ENCODE peak calls at places on chromosomes 1 and 21, in four cellular contexts. P, Z, O and D are unnamed samples.

GRCh38 chr1:114595602-114596001 is 14.2 kb upstream of the BCAS2 start:
- DNase-seq in P (no peak), Z (no peak), O (no peak), D (no peak)

GRCh38 chr1:11024545-11024944 is 12.1 kb downstream of the TARDBP start:
- DNase-seq in P (no peak), Z (no peak), O (no peak), D (no peak)

GRCh38 chr1:2596530-2597333 is 10.2 kb downstream of the PRXL2B start:
- DNase-seq in P (peak; percentile 13), Z (no peak), O (no peak), D (no peak)

GRCh38 chr1:85576642-85577420 is 3.7 kb upstream of the CCN1 start:
- DNase-seq in P (peak; percentile 88), Z (peak; percentile 76), O (peak; percentile 88), D (peak; percentile 78)

GRCh38 chr1:177569476-177569875 is 398.7 kb downstream of the BRINP2 start:
- DNase-seq in P (no peak), Z (no peak), O (no peak), D (no peak)

GRCh38 chr1:110058591-110058990 is 11.9 kb downstream of the ALX3 start:
- DNase-seq in P (no peak), Z (no peak), O (no peak), D (no peak)

GRCh38 chr21:36183144-36183795 is 26.6 kb downstream of the DOP1B start:
- DNase-seq in P (no peak), Z (no peak), O (no peak), D (no peak)

GRCh38 chr1:26094677-26095383 is 16.8 kb upstream of the PDIK1L start:
- DNase-seq in P (peak; percentile 39), Z (no peak), O (no peak), D (no peak)

GRCh38 chr1:35505911-35506798 is 51.0 kb downstream of the KIAA0319L start:
- DNase-seq in P (peak; percentile 65), Z (peak; percentile 72), O (peak; percentile 16), D (no peak)

GRCh38 chr1:25428475-25429166 is 2.1 kb upstream of the MACO1 start:
- DNase-seq in P (no peak), Z (no peak), O (no peak), D (no peak)

GRCh38 chr1:180233191-180234011 is 3.3 kb downstream of the LHX4 start:
- DNase-seq in P (no peak), Z (no peak), O (no peak), D (no peak)

GRCh38 chr1:208078752-208079151 is 165.4 kb downstream of the PLXNA2 start:
- DNase-seq in P (no peak), Z (no peak), O (no peak), D (no peak)

GRCh38 chr1:230753586-230754251 is 6.5 kb downstream of the CAPN9 start:
- DNase-seq in P (peak; percentile 45), Z (peak; percentile 52), O (no peak), D (peak; percentile 64)

GRCh38 chr21:38289697-38290096 is 32.9 kb downstream of the KCNJ15 start:
- DNase-seq in P (peak; percentile 49), Z (no peak), O (no peak), D (no peak)

GRCh38 chr1:237864338-237865244 is 26.1 kb downstream of the ZP4 start:
- DNase-seq in P (peak; percentile 83), Z (peak; percentile 16), O (peak; percentile 82), D (no peak)

GRCh38 chr1:230309646-230310177 is 116.4 kb downstream of the PGBD5 start:
- DNase-seq in P (no peak), Z (no peak), O (no peak), D (no peak)

GRCh38 chr21:46059195-46059594 is 38.7 kb upstream of the COL6A2 start:
- DNase-seq in P (peak; percentile 18), Z (no peak), O (no peak), D (no peak)

GRCh38 chr1:17564458-17565393 is 25.2 kb downstream of the ARHGEF10L start:
- DNase-seq in P (no peak), Z (peak; percentile 73), O (peak; percentile 82), D (no peak)

GRCh38 chr1:87794788-87795614 is 466.3 kb downstream of the LMO4 start:
- DNase-seq in P (no peak), Z (no peak), O (no peak), D (no peak)

GRCh38 chr1:196661345-196661744 is 9.5 kb downstream of the CFH start:
- DNase-seq in P (no peak), Z (no peak), O (no peak), D (no peak)

GRCh38 chr1:73097917-73098316 is 815.6 kb upstream of the NEGR1 start:
- DNase-seq in P (no peak), Z (no peak), O (no peak), D (no peak)

GRCh38 chr1:229298887-229299503 is 28.1 kb downstream of the RAB4A start:
- DNase-seq in P (no peak), Z (no peak), O (no peak), D (no peak)

GRCh38 chr1:225845633-225846259 is 35.8 kb downstream of the EPHX1 start:
- DNase-seq in P (peak; percentile 86), Z (peak; percentile 82), O (peak; percentile 79), D (peak; percentile 40)

GRCh38 chr1:168845083-168845650 is 116.2 kb upstream of the DPT start:
- DNase-seq in P (no peak), Z (no peak), O (no peak), D (no peak)

GRCh38 chr1:151934048-151934493 is 24.8 kb upstream of the THEM4 start:
- DNase-seq in P (peak; percentile 58), Z (peak; percentile 52), O (peak; percentile 33), D (no peak)

GRCh38 chr1:218332416-218332815 is 12.7 kb upstream of the TGFB2 start:
- DNase-seq in P (no peak), Z (no peak), O (no peak), D (no peak)

GRCh38 chr1:230268371-230269170 is 157.6 kb downstream of the PGBD5 start:
- DNase-seq in P (peak; percentile 71), Z (peak; percentile 17), O (peak; percentile 50), D (peak; percentile 78)

GRCh38 chr1:95247607-95248006 is 13.6 kb downstream of the RWDD3 start:
- DNase-seq in P (no peak), Z (no peak), O (no peak), D (no peak)

GRCh38 chr1:59317780-59318179 is 20.9 kb downstream of the FGGY start:
- DNase-seq in P (no peak), Z (no peak), O (no peak), D (no peak)

GRCh38 chr1:230188826-230189225 is 121.8 kb downstream of the GALNT2 start:
- DNase-seq in P (no peak), Z (no peak), O (no peak), D (no peak)

GRCh38 chr21:27212444-27212843 is 245.6 kb upstream of the ADAMTS5 start:
- DNase-seq in P (no peak), Z (no peak), O (no peak), D (no peak)

GRCh38 chr21:17570773-17571172 is 41.9 kb downstream of the BTG3 start:
- DNase-seq in P (no peak), Z (no peak), O (no peak), D (no peak)

GRCh38 chr1:25503551-25504426 is 39.6 kb upstream of the LDLRAP1 start:
- DNase-seq in P (peak; percentile 72), Z (peak; percentile 37), O (peak; percentile 69), D (peak; percentile 78)

GRCh38 chr1:197912739-197913494 is 4.3 kb upstream of the LHX9 start:
- DNase-seq in P (no peak), Z (no peak), O (no peak), D (no peak)

GRCh38 chr1:229229721-229230135 is 41.2 kb upstream of the RAB4A start:
- DNase-seq in P (peak; percentile 81), Z (peak; percentile 85), O (peak; percentile 62), D (no peak)

GRCh38 chr1:27122652-27123051 is 32.3 kb downstream of the SLC9A1 start:
- DNase-seq in P (peak; percentile 93), Z (peak; percentile 72), O (no peak), D (peak; percentile 91)

GRCh38 chr1:199075792-199076191 is 437.0 kb downstream of the PTPRC start:
- DNase-seq in P (no peak), Z (no peak), O (no peak), D (no peak)

GRCh38 chr1:8352471-8352845 is 34.5 kb downstream of the SLC45A1 start:
- DNase-seq in P (no peak), Z (no peak), O (no peak), D (no peak)

GRCh38 chr1:8351693-8352470 is 34.0 kb downstream of the SLC45A1 start:
- DNase-seq in P (no peak), Z (no peak), O (no peak), D (no peak)

GRCh38 chr1:8353386-8353785 is 35.5 kb downstream of the SLC45A1 start:
- DNase-seq in P (no peak), Z (no peak), O (no peak), D (no peak)

GRCh38 chr1:8354038-8354437 is 36.1 kb downstream of the SLC45A1 start:
- DNase-seq in P (no peak), Z (no peak), O (no peak), D (no peak)

GRCh38 chr1:8352886-8353285 is 35.0 kb downstream of the SLC45A1 start:
- DNase-seq in P (no peak), Z (no peak), O (no peak), D (no peak)
- H3K4me1 ChIP-seq in P (peaks cover 32% of the 10 kb centered on the region), Z (peaks cover 12% of the 10 kb centered on the region), O (peaks cover 5% of the 10 kb centered on the region), D (no peaks in the 10 kb centered on the region)

GRCh38 chr1:232950197-232950918 is at the start of gene NTPCR:
- DNase-seq in P (peak; percentile 96), Z (peak; percentile 90), O (peak; percentile 96), D (peak; percentile 96)
- TF ChIP-seq CTCF in P (peak; percentile 10), Z (peak; percentile 36), O (no peak), D (peak; percentile 43)

GRCh38 chr1:94060720-94061119 is 60.2 kb downstream of the ABCA4 start:
- DNase-seq in P (no peak), Z (no peak), O (no peak), D (no peak)
- TF ChIP-seq POLR2A in P (no peak), Z (no peak), O (no peak), D (no peak)

DNA sequence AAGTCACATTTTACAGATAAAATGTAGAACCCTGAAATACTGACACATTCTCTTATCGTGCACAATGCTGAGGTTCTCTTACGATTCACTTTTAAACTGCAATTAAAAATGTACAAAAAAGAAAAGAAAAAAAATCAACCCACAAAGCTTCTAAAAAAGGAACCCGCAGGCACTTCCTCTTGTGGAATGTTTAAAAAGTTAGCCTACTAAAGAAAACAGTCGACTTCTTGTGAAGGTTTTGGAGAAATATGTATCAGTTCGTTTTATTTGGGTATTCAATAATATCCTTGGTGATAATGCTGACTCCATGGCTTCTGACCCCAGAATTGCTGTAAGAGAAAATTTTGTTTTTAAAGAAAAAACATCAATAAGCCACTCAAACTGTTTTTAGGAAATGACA is 10.2 kb downstream of the HNRNPU start:
- DNase-seq in P (no peak), Z (no peak), O (no peak), D (no peak)
- H3K4me1 ChIP-seq in P (peaks cover 90% of the 10 kb centered on the region), Z (no peaks in the 10 kb centered on the region), O (peaks cover 67% of the 10 kb centered on the region), D (peaks cover 42% of the 10 kb centered on the region)